ENCODE peak calls at places on chromosome 19, in seven cellular contexts. Y is GM23338; B is effector memory CD4-positive, alpha-beta T cell; J is uterus; W is heart right ventricle; K is thoracic aorta; T is ascending aorta. M is an unnamed sample.

GRCh38 chr19:16327911-16328823 is 3.5 kb downstream of the KLF2 start:
- DNase-seq in Y (no peak), B (peak; percentile 57), J (peak; percentile 85), W (peak; percentile 56), K (peak; percentile 68), T (peak; percentile 80), M (peak; percentile 93)

GRCh38 chr19:46732172-46732938 is 13.5 kb upstream of the FKRP start:
- DNase-seq in Y (no peak), B (no peak), J (no peak), W (no peak), K (no peak), T (no peak), M (no peak)

GRCh38 chr19:50713556-50714236 is 5.9 kb downstream of the SHANK1 start:
- DNase-seq in Y (no peak), B (no peak), J (no peak), W (no peak), K (no peak), T (no peak), M (no peak)

GRCh38 chr19:7376151-7376852 is 27.6 kb downstream of the ARHGEF18 start:
- DNase-seq in Y (peak; percentile 51), B (no peak), J (no peak), W (no peak), K (no peak), T (no peak), M (no peak)

GRCh38 chr19:3580156-3580955 is 4.9 kb upstream of the GIPC3 start:
- DNase-seq in Y (no peak), B (no peak), J (no peak), W (no peak), K (no peak), T (no peak), M (no peak)

GRCh38 chr19:4229179-4229931 is at the start of gene EBI3:
- DNase-seq in Y (peak; percentile 37), B (no peak), J (no peak), W (no peak), K (no peak), T (no peak), M (no peak)

GRCh38 chr19:7866399-7867091 is 7.6 kb downstream of the PRR36 start:
- DNase-seq in Y (no peak), B (no peak), J (no peak), W (no peak), K (no peak), T (no peak), M (no peak)

GRCh38 chr19:5877427-5877826 is 7.1 kb upstream of the FUT5 start:
- DNase-seq in Y (no peak), B (no peak), J (no peak), W (no peak), K (no peak), T (no peak), M (no peak)

GRCh38 chr19:3825286-3825956 is 39.2 kb upstream of the MATK start:
- DNase-seq in Y (no peak), B (no peak), J (no peak), W (no peak), K (no peak), T (no peak), M (no peak)

GRCh38 chr19:17847538-17848366 is at the start of gene JAK3:
- DNase-seq in Y (peak; percentile 94), B (peak; percentile 76), J (no peak), W (peak; percentile 79), K (no peak), T (no peak), M (no peak)

GRCh38 chr19:10295305-10295846 is 5.6 kb downstream of the ICAM5 start:
- DNase-seq in Y (peak; percentile 78), B (peak; percentile 51), J (no peak), W (peak; percentile 44), K (no peak), T (no peak), M (no peak)

GRCh38 chr19:32543107-32543900 is 37.7 kb upstream of the PDCD5 start:
- DNase-seq in Y (no peak), B (no peak), J (no peak), W (no peak), K (no peak), T (no peak), M (no peak)

GRCh38 chr19:40216777-40217026 is 1.5 kb downstream of the TTC9B start:
- DNase-seq in Y (no peak), B (no peak), J (no peak), W (no peak), K (no peak), T (no peak), M (no peak)

GRCh38 chr19:6654347-6655310 is 15.3 kb downstream of the TNFSF14 start:
- DNase-seq in Y (no peak), B (no peak), J (no peak), W (no peak), K (no peak), T (no peak), M (no peak)

GRCh38 chr19:3145909-3146676 is 10.3 kb downstream of the GNA15 start:
- DNase-seq in Y (no peak), B (no peak), J (no peak), W (no peak), K (no peak), T (no peak), M (no peak)

GRCh38 chr19:17865364-17866311 is 5.9 kb downstream of the RPL18A start:
- DNase-seq in Y (peak; percentile 40), B (no peak), J (no peak), W (no peak), K (no peak), T (no peak), M (no peak)

GRCh38 chr19:35644987-35645679 is 3.0 kb upstream of the COX6B1 start:
- DNase-seq in Y (peak; percentile 97), B (peak; percentile 53), J (peak; percentile 92), W (peak; percentile 90), K (peak; percentile 68), T (peak; percentile 32), M (peak; percentile 83)

GRCh38 chr19:35314858-35315470 is 14.0 kb upstream of the CD22 start:
- DNase-seq in Y (no peak), B (no peak), J (no peak), W (no peak), K (no peak), T (no peak), M (no peak)

GRCh38 chr19:55340144-55340783 is 588 bp downstream of the KMT5C start:
- DNase-seq in Y (no peak), B (no peak), J (no peak), W (no peak), K (no peak), T (no peak), M (no peak)

GRCh38 chr19:53374743-53375142 is 9.2 kb downstream of the ZNF525 start:
- DNase-seq in Y (no peak), B (no peak), J (no peak), W (no peak), K (no peak), T (no peak), M (no peak)

GRCh38 chr19:801030-801860 is 4.0 kb downstream of the PTBP1 start:
- DNase-seq in Y (peak; percentile 15), B (no peak), J (peak; percentile 59), W (peak; percentile 84), K (peak; percentile 55), T (peak; percentile 30), M (peak; percentile 88)
- H3K4me3 ChIP-seq in Y (peak overlapping the region; percentile 17), B (peak overlapping the region; percentile 30), J (peak overlapping the region; percentile 15), W (peak overlapping the region; percentile 12), K (peak overlapping the region; percentile 60), T (peak overlapping the region; percentile 39), M (peak overlapping the region; percentile 94)

GRCh38 chr19:14004619-14005380 is 1.3 kb downstream of the RFX1 start:
- DNase-seq in Y (no peak), B (no peak), J (no peak), W (peak; percentile 60), K (no peak), T (peak; percentile 62), M (peak; percentile 89)
- H3K4me3 ChIP-seq in Y (peak overlapping the region; percentile 49), B (no peak overlapping the region), J (peak overlapping the region; percentile 95), W (no peak overlapping the region), K (peak overlapping the region; percentile 93), T (peak overlapping the region; percentile 100), M (peak overlapping the region; percentile 91)

GRCh38 chr19:45682908-45683307 is 8.8 kb downstream of the SNRPD2 start:
- DNase-seq in Y (no peak), B (no peak), J (no peak), W (no peak), K (no peak), T (no peak), M (no peak)

GRCh38 chr19:45676851-45677263 is 8.8 kb downstream of the GIPR start:
- DNase-seq in Y (peak; percentile 87), B (peak; percentile 20), J (no peak), W (no peak), K (no peak), T (no peak), M (no peak)

GRCh38 chr19:45682117-45682516 is 9.6 kb downstream of the SNRPD2 start:
- DNase-seq in Y (no peak), B (no peak), J (no peak), W (no peak), K (no peak), T (no peak), M (no peak)

GRCh38 chr19:45681391-45682015 is 10.2 kb downstream of the SNRPD2 start:
- DNase-seq in Y (peak; percentile 83), B (peak; percentile 77), J (peak; percentile 82), W (peak; percentile 84), K (peak; percentile 41), T (peak; percentile 74), M (peak; percentile 92)

GRCh38 chr19:45677351-45678230 is 9.6 kb downstream of the GIPR start:
- DNase-seq in Y (peak; percentile 100), B (peak; percentile 72), J (peak; percentile 29), W (peak; percentile 54), K (no peak), T (no peak), M (no peak)
- H3K4me3 ChIP-seq in Y (peak overlapping the region; percentile 78), B (peak overlapping the region; percentile 52), J (no peak overlapping the region), W (no peak overlapping the region), K (peak overlapping the region; percentile 43), T (peak overlapping the region; percentile 23), M (peak overlapping the region; percentile 54)

GRCh38 chr19:57559008-57559403 is 657 bp downstream of the ZNF550 start:
- DNase-seq in Y (peak; percentile 55), B (no peak), J (no peak), W (peak; percentile 18), K (no peak), T (no peak), M (no peak)

GRCh38 chr19:57563547-57563946 is 3.9 kb upstream of the ZNF550 start:
- DNase-seq in Y (no peak), B (no peak), J (no peak), W (no peak), K (no peak), T (no peak), M (no peak)

GRCh38 chr19:57559404-57560025 is at the start of gene ZNF550:
- DNase-seq in Y (peak; percentile 91), B (peak; percentile 75), J (peak; percentile 88), W (peak; percentile 93), K (peak; percentile 53), T (peak; percentile 56), M (peak; percentile 91)

GRCh38 chr19:57558525-57558924 is 1.1 kb downstream of the ZNF550 start:
- DNase-seq in Y (peak; percentile 15), B (no peak), J (no peak), W (no peak), K (no peak), T (no peak), M (no peak)

DNA sequence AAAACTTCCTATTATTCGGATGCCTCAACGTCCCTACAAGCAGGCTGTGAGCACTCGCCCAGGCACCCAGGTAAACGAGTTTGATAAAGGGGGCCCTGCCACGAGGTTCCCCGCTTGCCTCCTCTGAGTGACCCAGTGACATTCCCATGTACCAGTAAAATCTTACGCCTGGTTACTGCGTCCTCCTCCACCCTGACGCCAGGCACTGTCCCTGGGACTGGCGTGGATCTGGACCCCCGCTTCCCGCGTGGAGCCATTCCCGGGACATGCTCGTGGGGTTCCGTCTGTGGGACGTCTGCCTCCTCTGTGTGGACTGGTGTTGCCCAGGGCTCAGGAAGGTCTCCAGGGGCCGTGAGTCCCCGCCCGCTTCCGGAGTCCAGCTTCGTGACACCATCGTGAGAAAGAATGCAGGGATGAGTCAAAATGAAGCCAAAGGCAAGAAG is 407 bp upstream of the ZNF550 start:
- DNase-seq in Y (no peak), B (no peak), J (no peak), W (peak; percentile 49), K (no peak), T (no peak), M (no peak)
- H3K4me3 ChIP-seq in Y (peak overlapping the region; percentile 96), B (peak overlapping the region; percentile 83), J (peak overlapping the region; percentile 63), W (peak overlapping the region; percentile 86), K (peak overlapping the region; percentile 74), T (peak overlapping the region; percentile 84), M (peak overlapping the region; percentile 92)

M was measured in coronary artery.